ENCODE peak calls at places on chromosomes 16 and 17, in five cellular contexts. N is neural progenitor cell, Z is heart right ventricle, X is tibial artery, S is Karpas-422. U is an unnamed sample.

GRCh38 chr17:10042589-10043244 is 137.6 kb upstream of the RCVRN start:
- DNase-seq in S (no peak), N (no peak), Z (no peak), X (no peak), U (no peak)

GRCh38 chr16:86628614-86629013 is 50.3 kb downstream of the FOXL1 start:
- DNase-seq in X (peak; percentile 15), S (no peak), N (no peak), Z (no peak), U (no peak)

GRCh38 chr17:63774141-63774981 is at the start of gene DDX42:
- DNase-seq in S (no peak), X (peak; percentile 94), Z (peak; percentile 90), N (peak; percentile 95), U (peak; percentile 18)

GRCh38 chr17:1301546-1301945 is 22.1 kb downstream of the TRARG1 start:
- DNase-seq in N (no peak), S (no peak), Z (no peak), X (no peak), U (no peak)

GRCh38 chr17:35448214-35448898 is at the start of gene SLFN13:
- DNase-seq in S (no peak), N (peak; percentile 56), Z (peak; percentile 81), X (peak; percentile 75), U (peak; percentile 74)

GRCh38 chr17:3512512-3513171 is 36.8 kb downstream of the ASPA start:
- DNase-seq in S (no peak), Z (peak; percentile 83), X (no peak), N (peak; percentile 77), U (no peak)

GRCh38 chr16:87461466-87461975 is 31.3 kb downstream of the ZCCHC14 start:
- DNase-seq in X (peak; percentile 83), S (peak; percentile 84), N (peak; percentile 89), Z (peak; percentile 50), U (no peak)

GRCh38 chr17:8153550-8153956 is 1.3 kb upstream of the PER1 start:
- DNase-seq in N (peak; percentile 41), X (peak; percentile 93), S (no peak), Z (peak; percentile 59), U (peak; percentile 44)

GRCh38 chr16:60741810-60742209 is 1294.4 kb downstream of the CDH8 start:
- DNase-seq in S (no peak), N (no peak), X (no peak), Z (no peak), U (no peak)

GRCh38 chr17:64040201-64040600 is 19.8 kb upstream of the ICAM2 start:
- DNase-seq in N (no peak), X (no peak), Z (no peak), S (no peak), U (no peak)

GRCh38 chr16:66175580-66175979 is 190.9 kb upstream of the CDH5 start:
- DNase-seq in S (peak; percentile 25), N (peak; percentile 20), X (no peak), Z (no peak), U (no peak)

GRCh38 chr17:82231312-82231561 is 2.4 kb downstream of the SLC16A3 start:
- DNase-seq in X (no peak), N (no peak), Z (no peak), S (no peak), U (no peak)

GRCh38 chr17:83053779-83054451 is 25.5 kb upstream of the METRNL start:
- DNase-seq in X (peak; percentile 75), S (peak; percentile 52), Z (no peak), N (no peak), U (peak; percentile 13)

GRCh38 chr16:71542377-71542776 is 16.2 kb downstream of the CHST4 start:
- DNase-seq in Z (peak; percentile 22), N (peak; percentile 84), S (peak; percentile 90), X (no peak), U (peak; percentile 45)

GRCh38 chr16:78227855-78228254 is 128.4 kb downstream of the WWOX start:
- DNase-seq in Z (no peak), S (no peak), X (no peak), N (peak; percentile 45), U (no peak)

GRCh38 chr17:57906910-57907309 is 48.3 kb downstream of the CUEDC1 start:
- DNase-seq in X (no peak), S (peak; percentile 68), N (peak; percentile 81), Z (no peak), U (no peak)

DNA sequence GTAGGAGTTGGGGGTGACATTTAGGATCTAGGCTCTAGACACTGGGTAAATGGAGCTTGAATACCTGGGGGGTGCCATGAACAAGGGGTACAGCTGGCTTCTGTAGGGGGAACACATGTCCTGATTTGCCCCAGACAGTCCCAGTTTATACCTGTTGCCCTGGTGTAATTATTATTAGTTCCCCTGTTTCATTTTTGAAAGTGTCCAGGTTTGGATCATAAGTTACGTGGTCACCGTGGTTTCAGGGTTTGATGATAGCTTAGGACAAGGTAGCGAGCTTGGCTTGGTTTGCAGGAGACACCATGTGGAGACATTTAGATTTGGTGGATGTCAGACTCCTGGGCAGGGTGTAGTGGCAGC is 5.5 kb downstream of the MLLT6 start:
- DNase-seq in S (no peak), X (no peak), N (no peak), Z (no peak), U (no peak)
- H3K4me1 ChIP-seq in S (peaks cover 14% of the 10 kb centered on the region), X (peaks cover 18% of the 10 kb centered on the region), N (peaks cover 15% of the 10 kb centered on the region), Z (peaks cover 51% of the 10 kb centered on the region), U (peaks cover 22% of the 10 kb centered on the region)

GRCh38 chr16:23537390-23537789 is 19.8 kb downstream of the EARS2 start:
- DNase-seq in N (no peak), X (no peak), Z (no peak), S (no peak), U (no peak)

GRCh38 chr16:23535901-23536300 is 21.2 kb downstream of the EARS2 start:
- DNase-seq in N (no peak), S (no peak), Z (no peak), X (no peak), U (no peak)

GRCh38 chr16:23534868-23535860 is 22.0 kb downstream of the EARS2 start:
- DNase-seq in N (no peak), X (no peak), Z (no peak), S (no peak), U (no peak)

GRCh38 chr16:23539984-23540816 is 16.9 kb downstream of the EARS2 start:
- DNase-seq in S (no peak), Z (no peak), N (no peak), X (no peak), U (no peak)

GRCh38 chr16:23538919-23539278 is 18.3 kb downstream of the EARS2 start:
- DNase-seq in X (no peak), N (no peak), S (no peak), Z (no peak), U (no peak)
- H3K36me3 ChIP-seq in X (peaks cover 17% of the 10 kb centered on the region), N (no peaks in the 10 kb centered on the region), S (peaks cover 33% of the 10 kb centered on the region), Z (peaks cover 99% of the 10 kb centered on the region), U (no peaks in the 10 kb centered on the region)

GRCh38 chr17:80653856-80654255 is 109.2 kb downstream of the RPTOR start:
- DNase-seq in N (no peak), Z (no peak), S (no peak), X (no peak), U (no peak)

GRCh38 chr17:80658821-80659220 is 114.2 kb downstream of the RPTOR start:
- DNase-seq in N (no peak), S (no peak), X (no peak), Z (no peak), U (no peak)

GRCh38 chr17:80655588-80655987 is 111.0 kb downstream of the RPTOR start:
- DNase-seq in Z (no peak), N (no peak), S (peak; percentile 59), X (no peak), U (no peak)

GRCh38 chr17:80657561-80657960 is 112.9 kb downstream of the RPTOR start:
- DNase-seq in Z (no peak), N (no peak), X (no peak), S (no peak), U (no peak)

GRCh38 chr17:80656590-80656989 is 112.0 kb downstream of the RPTOR start:
- DNase-seq in N (peak; percentile 46), S (peak; percentile 94), X (no peak), Z (no peak), U (no peak)
- H3K9me3 ChIP-seq in N (no peaks in the 10 kb centered on the region), S (no peaks in the 10 kb centered on the region), X (peaks cover 13% of the 10 kb centered on the region), Z (peaks cover 8% of the 10 kb centered on the region), U (no peaks in the 10 kb centered on the region)

GRCh38 chr17:78771758-78772382 is 10.2 kb downstream of the CYTH1 start:
- DNase-seq in S (no peak), N (no peak), X (no peak), Z (no peak), U (peak; percentile 52)
- H3K4me1 ChIP-seq in S (peaks cover 22% of the 10 kb centered on the region), N (no peaks in the 10 kb centered on the region), X (peaks cover 7% of the 10 kb centered on the region), Z (peaks cover 56% of the 10 kb centered on the region), U (peaks cover 81% of the 10 kb centered on the region)

DNA sequence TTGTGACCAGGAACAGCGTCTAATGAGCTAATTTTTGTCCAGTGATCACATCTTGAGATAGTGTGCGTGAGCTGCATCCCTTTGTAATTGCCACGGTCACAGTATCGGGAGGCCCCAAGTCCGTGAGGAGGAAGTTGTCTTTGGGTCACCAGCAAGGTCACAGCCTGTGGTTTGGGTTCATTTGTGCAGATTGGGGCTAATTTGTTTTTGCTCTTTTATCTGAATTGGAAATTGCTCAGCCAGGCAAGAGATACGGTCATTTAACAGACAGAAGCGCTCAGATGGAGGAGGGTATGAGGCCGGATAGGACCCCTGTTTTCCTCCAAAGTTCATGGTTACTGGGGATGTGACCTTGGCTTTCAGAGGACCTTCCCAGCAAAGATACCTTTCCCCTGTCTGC is 174.1 kb downstream of the SNX29 start:
- DNase-seq in S (no peak), N (no peak), Z (no peak), X (no peak), U (no peak)
- H3K36me3 ChIP-seq in S (no peaks in the 10 kb centered on the region), N (no peaks in the 10 kb centered on the region), Z (peaks cover 2% of the 10 kb centered on the region), X (no peaks in the 10 kb centered on the region), U (peaks cover 13% of the 10 kb centered on the region)

DNA sequence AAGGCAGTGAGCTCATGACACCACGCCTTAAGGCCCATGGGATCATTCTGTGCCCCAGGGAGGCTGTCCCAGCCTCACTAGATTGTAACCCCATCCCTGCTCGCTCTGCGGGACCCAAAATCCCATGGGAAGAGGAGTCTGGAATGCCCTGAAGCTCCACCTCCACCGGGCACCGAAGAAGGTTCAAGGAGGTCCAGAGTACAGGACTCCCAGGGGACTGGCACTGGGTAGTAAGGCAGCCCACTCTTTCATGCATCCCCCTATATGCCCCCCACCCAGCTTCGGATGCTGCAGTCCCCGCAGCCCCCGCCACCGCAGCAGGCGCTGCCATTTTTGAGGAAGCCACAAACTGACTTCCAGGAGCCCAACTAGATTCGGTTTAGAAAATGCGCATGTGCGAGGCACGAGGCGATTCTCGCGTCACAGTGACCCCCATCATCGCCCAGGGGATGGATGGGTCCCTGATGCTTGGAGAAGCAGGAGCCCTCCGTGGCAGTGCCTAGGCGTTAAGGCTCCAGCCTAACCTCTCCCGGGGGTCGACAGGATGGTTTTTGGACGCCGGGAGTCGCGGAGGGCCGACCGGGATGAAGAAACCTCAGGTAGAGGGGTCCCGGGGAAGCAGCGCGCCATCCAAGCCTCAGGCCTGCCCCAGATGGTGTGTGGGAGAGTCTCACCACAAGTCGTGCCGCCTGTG is 1681.0 kb downstream of the TP53TG3F start:
- DNase-seq in S (no peak), Z (no peak), N (no peak), X (peak; percentile 60), U (no peak)
- H3K9me3 ChIP-seq in S (peaks cover 10% of the 10 kb centered on the region), Z (no peaks in the 10 kb centered on the region), N (peaks cover 7% of the 10 kb centered on the region), X (no peaks in the 10 kb centered on the region), U (peaks cover 47% of the 10 kb centered on the region)

GRCh38 chr17:43044024-43044423 is 19.0 kb downstream of the RND2 start:
- DNase-seq in S (no peak), X (no peak), N (no peak), Z (no peak), U (no peak)
- H3K4me1 ChIP-seq in S (peaks cover 26% of the 10 kb centered on the region), X (no peaks in the 10 kb centered on the region), N (peaks cover 29% of the 10 kb centered on the region), Z (no peaks in the 10 kb centered on the region), U (no peaks in the 10 kb centered on the region)

DNA sequence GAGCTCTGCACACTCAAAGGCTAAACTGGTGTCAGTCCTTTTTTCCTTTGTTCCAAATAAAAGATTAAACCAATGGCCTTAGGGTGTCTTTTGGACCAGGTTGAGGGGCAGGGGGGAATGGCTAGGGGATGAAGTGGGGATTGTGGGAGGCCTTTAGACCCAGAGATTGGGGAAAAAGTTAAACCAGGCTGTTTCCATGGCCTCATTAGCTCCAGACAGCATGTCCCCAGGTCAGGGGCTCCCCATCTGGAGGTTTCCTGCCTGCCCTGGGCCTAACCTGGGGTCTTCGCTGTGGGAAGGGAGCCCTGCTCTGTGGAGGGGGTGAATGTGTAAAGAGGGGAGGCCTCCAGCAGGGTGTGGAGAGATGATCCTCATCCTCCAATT is 10.3 kb downstream of the FKBP10 start:
- DNase-seq in N (no peak), X (no peak), S (no peak), Z (no peak), U (no peak)
- H3K36me3 ChIP-seq in N (no peaks in the 10 kb centered on the region), X (peaks cover 26% of the 10 kb centered on the region), S (no peaks in the 10 kb centered on the region), Z (peaks cover 45% of the 10 kb centered on the region), U (peaks cover 22% of the 10 kb centered on the region)

U was measured in naive thymus-derived CD4-positive, alpha-beta T cell.